ENCODE peak calls at places on chromosomes 4 and X, in ten cellular contexts. B is GM12891, E is body of pancreas, G is stomach, U is right lobe of liver, H is sigmoid colon, J is H54, Q is tibial nerve, Z is GM12892, A is transverse colon. I is an unnamed sample.
A peak's percentile ranks its signal among the peaks of the same experiment; 100 is the strongest.

GRCh38 chrX:74353984-74354383 is 50.0 kb downstream of the ZCCHC13 start:
- DNase-seq in G (no peak), U (no peak), J (no peak), E (no peak), B (no peak), Q (no peak), H (no peak), A (no peak), Z (no peak), I (no peak)

GRCh38 chrX:112094729-112095128 is 12.2 kb upstream of the TRPC5 start:
- DNase-seq in A (no peak), E (no peak), Q (no peak), J (no peak), B (no peak), Z (no peak), H (no peak), U (no peak), G (no peak), I (no peak)

GRCh38 chr4:6198768-6199343 is 1.5 kb downstream of the JAKMIP1 start:
- DNase-seq in Z (no peak), U (no peak), Q (no peak), E (no peak), J (no peak), G (no peak), B (no peak), A (no peak), H (peak; percentile 54), I (no peak)

GRCh38 chr4:175584172-175584571 is 227.9 kb downstream of the GPM6A start:
- DNase-seq in B (no peak), G (no peak), A (no peak), J (no peak), E (no peak), H (no peak), U (no peak), Q (no peak), Z (no peak), I (no peak)

GRCh38 chr4:67779631-67780030 is 25.4 kb upstream of the GNRHR start:
- DNase-seq in A (no peak), B (no peak), H (no peak), Q (no peak), Z (no peak), E (no peak), J (no peak), G (no peak), U (no peak), I (no peak)

GRCh38 chr4:140238353-140239041 is 84.5 kb upstream of the MAML3 start:
- DNase-seq in H (peak; percentile 97), U (peak; percentile 92), A (peak; percentile 84), B (no peak), G (peak; percentile 85), Z (no peak), E (peak; percentile 81), Q (peak; percentile 84), J (no peak), I (peak; percentile 90)

GRCh38 chrX:130084651-130085237 is 25.6 kb downstream of the ELF4 start:
- DNase-seq in H (no peak), A (no peak), Z (no peak), B (no peak), Q (no peak), E (no peak), G (no peak), J (no peak), U (no peak), I (no peak)

GRCh38 chrX:110755061-110755460 is 40.6 kb downstream of the CHRDL1 start:
- DNase-seq in E (no peak), U (no peak), G (no peak), Z (no peak), B (no peak), J (no peak), A (no peak), Q (no peak), H (no peak), I (no peak)

GRCh38 chr4:8687083-8687482 is 94.5 kb downstream of the CPZ start:
- DNase-seq in Q (no peak), G (no peak), E (no peak), U (no peak), Z (no peak), A (no peak), J (no peak), B (no peak), H (peak; percentile 21), I (no peak)

GRCh38 chr4:10072420-10073017 is 44.1 kb downstream of the WDR1 start:
- DNase-seq in J (no peak), E (peak; percentile 7), B (no peak), G (no peak), U (no peak), A (no peak), H (peak; percentile 66), Z (no peak), Q (no peak), I (no peak)

GRCh38 chr4:38092701-38093100 is 132.5 kb downstream of the PTTG2 start:
- DNase-seq in A (no peak), B (no peak), G (no peak), J (no peak), H (no peak), E (no peak), Z (no peak), U (no peak), Q (no peak), I (no peak)

GRCh38 chr4:55122235-55122634 is 3.2 kb downstream of the KDR start:
- DNase-seq in J (no peak), A (no peak), E (no peak), Q (no peak), B (no peak), H (no peak), Z (no peak), U (no peak), G (no peak), I (no peak)

GRCh38 chr4:116638592-116638991 is 446.8 kb downstream of the TRAM1L1 start:
- DNase-seq in Q (no peak), Z (no peak), G (no peak), J (no peak), B (no peak), A (no peak), U (no peak), H (no peak), E (no peak), I (no peak)

GRCh38 chr4:10035130-10035529 is 13.8 kb upstream of the SLC2A9 start:
- DNase-seq in Q (no peak), A (no peak), U (no peak), Z (no peak), E (no peak), G (no peak), J (no peak), B (no peak), H (peak; percentile 60), I (no peak)

GRCh38 chr4:90127223-90127705 is at the start of gene CCSER1:
- DNase-seq in E (peak; percentile 85), Z (no peak), B (peak; percentile 31), A (peak; percentile 86), U (peak; percentile 76), J (no peak), H (peak; percentile 74), G (peak; percentile 85), Q (peak; percentile 37), I (peak; percentile 63)
- TF ChIP-seq POLR2A in E (peak; percentile 96), Z (peak; percentile 92), B (peak; percentile 96), A (peak; percentile 98), U (peak; percentile 80), J (no peak), H (peak; percentile 63), G (peak; percentile 97), Q (peak; percentile 54), I (peak; percentile 58)

DNA sequence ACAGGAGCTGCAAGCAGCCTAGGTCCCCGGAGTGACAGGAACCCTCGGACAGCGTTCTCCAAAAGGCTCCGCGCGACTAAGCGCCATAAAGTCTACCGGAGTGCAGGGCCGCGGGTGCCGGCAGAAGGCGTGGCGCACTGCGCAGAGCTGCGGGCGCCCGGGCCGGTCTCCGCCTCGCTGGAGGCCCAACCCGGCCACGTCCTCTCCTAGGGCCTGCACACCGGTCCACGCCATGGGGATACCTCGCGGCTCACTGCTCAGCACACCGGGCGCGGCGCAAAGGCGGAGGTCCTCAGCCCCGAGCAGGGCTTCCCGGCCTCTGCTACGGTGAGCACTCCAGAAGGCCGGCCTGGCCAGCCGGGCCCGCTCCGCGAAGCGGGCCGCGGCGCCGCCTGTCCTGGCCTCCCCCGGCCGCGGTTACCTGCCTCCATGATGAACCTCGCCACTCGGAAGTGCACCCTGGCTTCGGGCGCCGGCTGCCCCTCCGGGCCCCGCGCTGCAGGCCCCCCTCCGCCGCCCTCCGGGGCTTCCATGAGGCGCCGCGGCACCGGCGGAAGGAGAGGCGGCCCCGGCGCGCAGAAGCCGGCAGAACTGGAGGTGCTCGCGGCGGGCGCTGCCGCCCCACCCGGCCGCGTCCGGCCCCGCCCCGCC is at the start of gene CCNQ:
- DNase-seq in E (peak; percentile 33), A (peak; percentile 36), H (no peak), U (peak; percentile 38), J (no peak), G (peak; percentile 30), Q (no peak), Z (no peak), B (no peak), I (no peak)
- TF ChIP-seq POLR2A in E (peak; percentile 33), A (peak; percentile 14), H (no peak), U (peak; percentile 68), J (peak; percentile 67), G (no peak), Q (peak; percentile 47), Z (peak; percentile 54), B (no peak), I (peak; percentile 20)

DNA sequence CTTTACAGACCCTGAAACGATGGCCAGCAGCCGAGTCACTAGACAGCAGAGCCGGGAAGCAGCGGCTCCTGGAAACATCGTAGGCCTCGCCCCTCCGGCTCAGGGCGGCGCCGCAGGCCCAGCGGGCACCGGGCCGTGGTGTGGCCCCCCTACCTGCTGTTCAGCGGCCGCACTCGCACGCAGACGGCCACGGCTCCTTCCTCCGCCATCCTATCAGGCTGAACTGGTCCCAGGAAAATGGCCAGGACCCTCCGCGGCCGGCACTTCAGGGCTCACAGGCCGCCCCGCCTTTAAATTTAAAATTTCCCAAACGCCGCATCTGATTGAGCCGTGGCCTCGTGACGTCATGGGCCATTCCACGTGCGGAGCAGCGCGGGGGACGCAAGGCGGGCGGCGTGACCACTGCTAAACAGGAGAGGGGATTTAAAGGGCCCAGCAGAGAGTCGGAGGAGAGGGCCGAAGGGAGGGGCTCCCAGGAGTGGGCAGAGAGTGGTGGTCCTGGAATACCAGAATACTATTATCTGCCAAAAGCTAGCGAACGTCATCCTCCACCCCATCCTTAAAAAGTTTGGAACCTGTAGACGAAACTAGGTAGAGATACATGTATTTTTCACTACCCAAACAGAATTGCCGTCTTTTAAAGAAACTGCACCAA is at the start of gene CENPE:
- DNase-seq in E (peak; percentile 78), U (peak; percentile 85), J (peak; percentile 23), Z (peak; percentile 46), A (peak; percentile 88), B (peak; percentile 40), H (peak; percentile 90), Q (peak; percentile 84), G (peak; percentile 86), I (peak; percentile 81)
- TF ChIP-seq POLR2A in E (no peak), U (no peak), J (peak; percentile 59), Z (peak; percentile 58), A (no peak), B (no peak), H (no peak), Q (no peak), G (no peak), I (peak; percentile 15)

DNA sequence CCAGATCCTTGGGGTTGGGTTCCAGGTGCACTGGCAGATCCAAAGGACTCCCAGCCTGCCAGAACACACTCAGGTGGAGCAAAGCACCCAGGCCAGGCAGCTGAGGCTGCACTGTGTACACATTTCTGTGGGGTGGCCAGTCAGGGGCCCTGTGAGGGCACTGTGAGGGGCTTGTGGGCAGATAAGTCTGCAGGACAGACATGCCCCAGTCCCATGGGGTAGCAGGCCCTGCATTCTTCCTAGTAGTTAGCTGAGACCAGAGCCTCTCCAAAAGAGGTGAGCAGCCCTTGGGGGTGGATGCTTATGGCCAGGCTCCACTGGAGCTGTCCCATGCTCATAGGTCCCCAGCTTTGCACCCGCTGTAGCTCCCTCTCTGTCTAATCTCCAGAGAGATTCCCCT is 7.6 kb downstream of the ETDB start:
- DNase-seq in Z (no peak), Q (no peak), B (no peak), A (no peak), G (no peak), H (no peak), E (no peak), U (no peak), J (no peak), I (no peak)
- TF ChIP-seq POLR2A in Z (no peak), Q (no peak), B (no peak), A (no peak), G (no peak), H (no peak), E (no peak), U (no peak), J (no peak), I (no peak)

I was measured in uterus.